ENCODE peak calls at places on chromosome 19, in ten cellular contexts. C, M, F, N, W, I, Z, S, R and U are unnamed samples. For H3K4me1, the result is how much of the 10 kb centered on the place peaks cover.

GRCh38 chr19:23346696-23347095 is 48.6 kb downstream of the ZNF91 start:
- DNase-seq in I (no peak), N (no peak), M (no peak), S (no peak), W (no peak), F (no peak), C (no peak), R (no peak), Z (no peak), U (no peak)

GRCh38 chr19:628168-628567 is 5.2 kb downstream of the POLRMT start:
- DNase-seq in S (no peak), F (no peak), Z (peak), C (no peak), M (no peak), W (no peak), N (no peak), I (peak), R (no peak), U (no peak)

GRCh38 chr19:48405850-48406249 is 12.4 kb downstream of the GRIN2D start:
- DNase-seq in M (no peak), W (no peak), S (no peak), Z (no peak), C (no peak), N (no peak), F (no peak), R (no peak), I (no peak), U (no peak)

GRCh38 chr19:40786060-40787037 is 8.3 kb downstream of the RAB4B start:
- DNase-seq in C (no peak), F (no peak), W (no peak), Z (no peak), S (no peak), R (no peak), N (no peak), I (no peak), M (no peak), U (no peak)

GRCh38 chr19:43957891-43958290 is 6.9 kb downstream of the ZNF221 start:
- DNase-seq in F (no peak), S (no peak), M (no peak), W (no peak), I (no peak), C (no peak), Z (no peak), R (no peak), N (peak), U (no peak)

GRCh38 chr19:55447421-55448174 is 4.5 kb upstream of the SHISA7 start:
- DNase-seq in S (no peak), R (no peak), N (no peak), C (no peak), F (no peak), I (peak), W (no peak), Z (peak), M (no peak), U (no peak)

GRCh38 chr19:5539431-5539833 is 28.3 kb downstream of the TINCR start:
- DNase-seq in Z (peak), S (no peak), N (no peak), I (peak), F (no peak), W (no peak), R (no peak), M (no peak), C (no peak), U (no peak)

GRCh38 chr19:32924200-32924599 is 47.6 kb downstream of the CEP89 start:
- DNase-seq in W (no peak), M (no peak), I (no peak), F (peak), R (no peak), N (no peak), C (no peak), Z (no peak), S (no peak), U (no peak)

GRCh38 chr19:39144487-39145071 is 19.0 kb downstream of the PAK4 start:
- DNase-seq in Z (peak), I (peak), S (no peak), M (no peak), W (no peak), C (no peak), F (no peak), R (no peak), N (no peak), U (no peak)

GRCh38 chr19:48271531-48272151 is 1.8 kb downstream of the ZNF114 start:
- DNase-seq in W (no peak), F (peak), N (peak), S (no peak), Z (peak), M (no peak), R (no peak), C (no peak), I (peak), U (no peak)

GRCh38 chr19:17755977-17756670 is 4.8 kb downstream of the FCHO1 start:
- DNase-seq in W (no peak), M (no peak), N (no peak), C (peak), S (no peak), Z (peak), F (peak), R (peak), I (peak), U (no peak)

GRCh38 chr19:38386968-38387549 is 775 bp downstream of the GGN start:
- DNase-seq in C (no peak), M (no peak), I (peak), N (no peak), F (no peak), Z (no peak), R (peak), W (no peak), S (no peak), U (no peak)

GRCh38 chr19:4375620-4376228 is 24.6 kb downstream of the SH3GL1 start:
- DNase-seq in Z (peak), F (peak), W (no peak), S (no peak), R (peak), I (peak), C (no peak), N (peak), M (no peak), U (peak)

GRCh38 chr19:4378886-4379285 is 21.5 kb downstream of the SH3GL1 start:
- DNase-seq in C (no peak), F (no peak), W (no peak), S (no peak), M (no peak), N (no peak), I (no peak), R (no peak), Z (no peak), U (no peak)

GRCh38 chr19:4375164-4375619 is 25.2 kb downstream of the SH3GL1 start:
- DNase-seq in Z (peak), M (no peak), C (peak), S (no peak), R (peak), I (peak), F (peak), N (peak), W (no peak), U (peak)

GRCh38 chr19:4376245-4376990 is 23.9 kb downstream of the SH3GL1 start:
- DNase-seq in Z (peak), F (no peak), I (no peak), R (no peak), S (no peak), M (no peak), C (no peak), N (no peak), W (no peak), U (no peak)

GRCh38 chr19:4376991-4377781 is 23.2 kb downstream of the SH3GL1 start:
- DNase-seq in C (peak), W (peak), I (no peak), N (no peak), R (no peak), S (no peak), Z (no peak), M (no peak), F (no peak), U (peak)
- H3K4me1 ChIP-seq in C (half or more), W (half or more), I (under half), N (under half), R (half or more), S (half or more), Z (under half), M (half or more), F (half or more), U (half or more)

DNA sequence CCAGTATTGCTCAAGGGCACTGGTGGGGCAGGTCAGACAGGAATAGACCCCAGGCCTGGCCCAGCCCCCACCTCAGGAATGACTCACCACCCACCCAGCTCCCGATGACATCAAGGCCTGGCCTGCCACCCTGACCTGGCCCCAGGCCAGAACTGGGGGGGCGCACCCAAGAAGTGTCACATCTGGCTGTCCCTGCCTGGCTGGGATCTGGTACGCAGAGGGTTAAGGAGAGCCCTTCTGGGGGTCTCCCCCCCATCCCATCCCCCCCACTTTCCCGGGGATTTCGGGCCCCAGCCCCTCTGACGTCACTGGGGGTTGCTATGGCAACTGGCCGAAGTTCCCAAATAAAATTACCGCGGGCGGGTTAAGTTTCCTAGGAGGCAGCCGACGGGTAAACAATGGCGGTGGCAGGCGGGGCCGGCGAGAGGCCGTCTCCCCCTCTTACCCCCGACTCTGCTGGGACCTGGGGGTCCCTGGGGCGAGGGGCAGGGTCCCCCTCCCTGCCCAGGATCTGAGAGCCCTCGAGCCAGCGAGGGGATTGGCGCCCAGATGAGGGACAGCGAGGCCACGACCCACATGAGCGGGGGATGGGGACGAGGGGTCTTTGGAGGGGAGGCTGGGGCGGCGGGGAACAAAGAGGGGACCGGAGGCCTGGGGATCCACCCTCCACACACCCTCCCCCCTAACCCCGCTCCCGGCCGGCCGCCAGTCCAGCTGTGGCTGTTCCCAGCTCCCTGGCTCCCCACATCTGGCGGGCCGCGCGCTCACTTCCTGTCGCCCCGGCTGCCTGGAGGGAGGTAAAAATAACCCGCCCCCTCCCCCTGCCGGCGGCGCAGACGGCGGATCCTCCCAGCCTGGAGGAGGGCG is 29.7 kb upstream of the NANOS3 start:
- DNase-seq in R (peak), W (peak), I (peak), M (peak), Z (peak), C (peak), S (peak), F (peak), N (peak), U (peak)
- TF ChIP-seq CTCF in R (peak), W (no peak), I (no peak), M (no peak), Z (no peak), C (peak), S (peak), F (no peak), N (peak), U (peak)

GRCh38 chr19:41863209-41863931 is 3.3 kb downstream of the RPS19 start:
- DNase-seq in I (no peak), W (no peak), F (no peak), M (no peak), R (no peak), N (no peak), Z (no peak), S (no peak), C (no peak), U (no peak)

GRCh38 chr19:41868989-41869300 is 8.1 kb upstream of the CD79A start:
- DNase-seq in M (no peak), S (no peak), F (no peak), I (no peak), Z (no peak), R (no peak), N (no peak), C (no peak), W (no peak), U (no peak)

GRCh38 chr19:41864374-41864773 is 4.3 kb downstream of the RPS19 start:
- DNase-seq in I (no peak), C (no peak), Z (no peak), M (no peak), W (no peak), F (no peak), N (no peak), R (no peak), S (no peak), U (no peak)

GRCh38 chr19:41868120-41868988 is 8.3 kb downstream of the RPS19 start:
- DNase-seq in W (no peak), C (no peak), R (no peak), S (no peak), N (no peak), M (no peak), F (peak), Z (no peak), I (no peak), U (no peak)

GRCh38 chr19:41866284-41866683 is 6.2 kb downstream of the RPS19 start:
- DNase-seq in W (no peak), F (no peak), S (no peak), M (no peak), R (no peak), C (no peak), N (no peak), I (peak), Z (no peak), U (no peak)
- TF ChIP-seq POLR2AphosphoS5 in W (no peak), F (no peak), S (no peak), M (peak), R (peak), C (no peak), N (no peak), I (no peak), Z (no peak), U (no peak)

GRCh38 chr19:1837625-1838105 is 10.6 kb downstream of the REXO1 start:
- DNase-seq in S (no peak), R (peak), Z (peak), F (peak), C (peak), W (no peak), M (no peak), N (peak), I (peak), U (no peak)

GRCh38 chr19:1840541-1841115 is 7.7 kb downstream of the REXO1 start:
- DNase-seq in S (no peak), R (peak), C (no peak), I (no peak), W (no peak), M (no peak), Z (no peak), N (peak), F (no peak), U (no peak)

GRCh38 chr19:1839658-1840540 is 8.4 kb downstream of the REXO1 start:
- DNase-seq in S (no peak), N (peak), W (no peak), F (peak), C (no peak), R (no peak), Z (no peak), I (no peak), M (no peak), U (no peak)

GRCh38 chr19:1836458-1837221 is 11.6 kb downstream of the REXO1 start:
- DNase-seq in W (no peak), C (no peak), S (no peak), I (peak), N (no peak), M (no peak), Z (no peak), R (peak), F (no peak), U (no peak)

DNA sequence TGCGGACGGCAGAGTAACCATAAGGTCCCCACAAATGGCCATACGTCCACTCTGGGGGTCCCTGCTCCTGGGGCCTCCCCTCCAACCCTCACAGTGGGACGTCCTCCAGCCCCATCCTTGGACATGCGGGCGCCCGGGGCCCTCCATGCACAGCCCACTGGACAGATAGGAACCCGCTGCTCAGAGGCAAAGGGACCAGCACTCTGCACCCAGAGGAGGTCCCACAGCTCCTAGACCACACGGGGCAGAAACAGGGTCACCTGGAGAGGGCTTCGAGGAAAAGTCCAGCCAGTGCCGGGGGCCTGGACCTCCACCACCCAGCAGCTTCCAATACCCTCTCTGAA is 11.1 kb downstream of the REXO1 start:
- DNase-seq in I (peak), W (no peak), S (no peak), C (no peak), R (no peak), Z (no peak), F (no peak), M (no peak), N (no peak), U (no peak)
- H3K4me1 ChIP-seq in I (under half), W (under half), S (half or more), C (half or more), R (half or more), Z (under half), F (half or more), M (under half), N (under half), U (under half)

GRCh38 chr19:46404884-46405658 is 8.3 kb downstream of the CCDC8 start:
- DNase-seq in M (no peak), R (peak), I (no peak), F (no peak), C (no peak), S (no peak), N (peak), Z (peak), W (peak), U (no peak)
- TF ChIP-seq CTCF in M (peak), R (peak), I (no peak), F (no peak), C (no peak), S (no peak), N (peak), Z (peak), W (no peak), U (no peak)

DNA sequence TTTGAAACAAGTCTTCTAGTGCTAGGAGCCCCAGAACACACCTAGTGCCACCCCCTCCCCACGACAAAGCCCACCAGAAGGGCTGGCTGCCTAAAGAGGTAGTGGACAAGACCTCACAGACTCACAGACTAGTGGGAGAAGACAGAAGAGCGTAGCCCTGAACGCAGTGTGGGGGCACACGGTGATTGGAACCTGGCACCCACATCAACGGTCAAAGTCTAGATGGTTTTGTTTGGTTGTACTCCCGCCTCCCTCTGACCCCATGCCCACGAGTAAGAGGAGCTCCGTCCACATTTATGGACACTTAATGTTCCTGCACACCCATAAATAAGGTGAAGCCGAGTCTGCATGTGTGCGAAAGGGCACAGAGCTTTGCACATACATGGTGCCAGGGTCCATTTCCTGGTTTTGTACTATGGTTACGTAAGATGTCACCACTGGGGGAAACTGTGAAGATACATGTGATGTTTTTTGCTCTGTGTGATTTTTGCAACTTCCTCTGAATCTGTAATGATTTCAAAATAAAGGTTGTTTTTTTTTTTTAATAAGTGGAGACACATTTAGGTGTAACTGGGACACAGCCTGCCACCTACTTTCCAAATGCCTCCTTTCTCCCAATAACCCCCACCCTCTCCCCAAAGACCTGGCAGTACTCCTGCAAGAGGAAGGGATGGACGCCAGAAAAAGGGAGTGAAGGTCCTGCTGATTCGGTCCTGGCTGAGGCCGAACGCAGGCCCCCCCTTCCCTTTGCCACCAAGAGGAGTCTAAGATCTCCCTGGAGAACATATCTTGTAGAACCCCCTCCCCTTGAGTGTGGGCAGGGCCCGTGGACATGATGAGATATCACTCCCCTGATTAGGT is 72.8 kb downstream of the GNG7 start:
- DNase-seq in N (peak), I (no peak), M (no peak), Z (no peak), W (no peak), F (no peak), R (no peak), S (no peak), C (no peak), U (peak)
- TF ChIP-seq POLR2AphosphoS5 in N (no peak), I (no peak), M (no peak), Z (no peak), W (no peak), F (peak), R (no peak), S (no peak), C (no peak), U (no peak)

GRCh38 chr19:15286688-15287355 is 45.5 kb downstream of the BRD4 start:
- DNase-seq in Z (no peak), M (no peak), S (no peak), W (no peak), C (no peak), I (no peak), R (no peak), N (no peak), F (no peak), U (no peak)
- H3K4me1 ChIP-seq in Z (half or more), M (under half), S (half or more), W (under half), C (half or more), I (half or more), R (under half), N (half or more), F (half or more), U (half or more)

DNA sequence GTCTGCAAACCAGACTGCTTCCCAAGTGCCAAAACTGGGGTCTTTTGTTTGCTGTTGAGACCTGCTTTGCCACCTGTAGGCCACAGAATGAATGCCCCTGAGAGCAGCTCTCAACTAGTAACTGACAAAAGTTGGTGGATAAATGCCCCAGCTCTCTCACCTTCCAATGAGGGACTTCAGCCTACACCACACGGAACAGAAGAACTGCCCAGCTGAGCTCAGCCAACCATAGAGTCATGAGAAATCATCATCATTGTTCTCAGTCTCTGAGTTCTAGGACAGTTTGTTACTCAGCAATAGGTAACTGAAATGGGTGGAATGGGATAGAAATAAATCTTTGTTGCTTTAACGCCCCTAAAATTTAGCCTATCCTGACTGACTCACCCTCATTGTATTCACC is 59.1 kb upstream of the MRI1 start:
- DNase-seq in W (no peak), M (no peak), I (no peak), R (no peak), N (no peak), Z (no peak), S (no peak), F (no peak), C (no peak), U (no peak)
- TF ChIP-seq CTCF in W (no peak), M (no peak), I (no peak), R (no peak), N (no peak), Z (no peak), S (no peak), F (no peak), C (no peak), U (no peak)